ENCODE peak calls at places on chromosomes 12 and 14, in ten cellular contexts. S is mucosa of descending colon, V is heart left ventricle, Z is upper lobe of right lung, D is heart right ventricle, A is thoracic aorta, W is K562, R is aorta, Y is psoas muscle, B is left lung. H is an unnamed sample.

GRCh38 chr12:114770323-114770722 is 86.3 kb upstream of the TBX3 start:
- ATAC-seq in S (no peak), V (peak; percentile 61), Z (no peak), D (no peak), A (no peak), W (no peak), R (no peak), Y (no peak), B (no peak), H (no peak)

GRCh38 chr12:114226241-114226928 is 179.6 kb downstream of the TBX5 start:
- ATAC-seq in S (no peak), V (no peak), Z (no peak), D (no peak), A (no peak), W (no peak), R (no peak), Y (no peak), B (no peak), H (no peak)

GRCh38 chr12:74890237-74890599 is 319.4 kb downstream of the KCNC2 start:
- ATAC-seq in S (peak; percentile 81), V (peak; percentile 93), Z (peak; percentile 92), D (peak; percentile 84), A (peak; percentile 82), W (no peak), R (peak; percentile 75), Y (peak; percentile 96), B (peak; percentile 99), H (no peak)

GRCh38 chr14:78606111-78606510 is 435.9 kb downstream of the NRXN3 start:
- ATAC-seq in S (no peak), V (no peak), Z (no peak), D (no peak), A (no peak), W (no peak), R (no peak), Y (no peak), B (no peak), H (no peak)

GRCh38 chr14:65019944-65020566 is 33.4 kb downstream of the FNTB start:
- ATAC-seq in S (peak; percentile 93), V (peak; percentile 88), Z (peak; percentile 92), D (peak; percentile 65), A (peak; percentile 79), W (peak; percentile 100), R (peak; percentile 87), Y (peak; percentile 79), B (peak; percentile 96), H (peak; percentile 82)

GRCh38 chr12:77053259-77053658 is 12.1 kb downstream of the E2F7 start:
- ATAC-seq in S (no peak), V (no peak), Z (no peak), D (no peak), A (no peak), W (no peak), R (no peak), Y (no peak), B (no peak), H (no peak)

GRCh38 chr12:77401062-77401461 is 335.7 kb upstream of the E2F7 start:
- ATAC-seq in S (no peak), V (no peak), Z (no peak), D (no peak), A (no peak), W (no peak), R (no peak), Y (no peak), B (no peak), H (no peak)

GRCh38 chr12:123912415-123913385 is 59.9 kb downstream of the CCDC92 start:
- ATAC-seq in S (no peak), V (no peak), Z (no peak), D (no peak), A (no peak), W (no peak), R (no peak), Y (no peak), B (no peak), H (no peak)

GRCh38 chr14:57413849-57414248 is 23.5 kb downstream of the NAA30 start:
- ATAC-seq in S (no peak), V (no peak), Z (no peak), D (no peak), A (no peak), W (peak; percentile 48), R (no peak), Y (no peak), B (no peak), H (no peak)

GRCh38 chr14:105193916-105194782 is 13.0 kb upstream of the NUDT14 start:
- ATAC-seq in S (peak; percentile 15), V (no peak), Z (no peak), D (no peak), A (no peak), W (no peak), R (no peak), Y (no peak), B (no peak), H (no peak)

GRCh38 chr14:32244404-32244803 is 41.3 kb upstream of the RNU6-8 start:
- ATAC-seq in S (no peak), V (peak; percentile 51), Z (no peak), D (no peak), A (no peak), W (peak; percentile 46), R (no peak), Y (no peak), B (peak; percentile 54), H (no peak)

GRCh38 chr12:120327593-120327992 is at the start of gene PLA2G1B:
- ATAC-seq in S (no peak), V (peak; percentile 33), Z (peak; percentile 79), D (no peak), A (no peak), W (no peak), R (no peak), Y (no peak), B (peak; percentile 80), H (no peak)

GRCh38 chr14:30799933-30800332 is 74.4 kb upstream of the COCH start:
- ATAC-seq in S (no peak), V (no peak), Z (no peak), D (no peak), A (no peak), W (no peak), R (no peak), Y (no peak), B (no peak), H (no peak)

GRCh38 chr12:43069768-43070221 is 480.2 kb upstream of the PRICKLE1 start:
- ATAC-seq in S (no peak), V (peak; percentile 61), Z (no peak), D (no peak), A (no peak), W (no peak), R (peak; percentile 71), Y (no peak), B (no peak), H (no peak)

GRCh38 chr12:90172524-90172923 is 463.9 kb upstream of the ATP2B1 start:
- ATAC-seq in S (no peak), V (no peak), Z (no peak), D (no peak), A (no peak), W (no peak), R (no peak), Y (no peak), B (no peak), H (no peak)

GRCh38 chr14:75711796-75712211 is 50.8 kb downstream of the TTLL5 start:
- ATAC-seq in S (peak; percentile 59), V (peak; percentile 90), Z (peak; percentile 92), D (peak; percentile 93), A (peak; percentile 59), W (no peak), R (peak; percentile 85), Y (peak; percentile 95), B (peak; percentile 89), H (peak; percentile 83)

GRCh38 chr12:42774238-42774637 is 184.7 kb upstream of the PRICKLE1 start:
- ATAC-seq in S (no peak), V (no peak), Z (no peak), D (no peak), A (no peak), W (no peak), R (no peak), Y (no peak), B (no peak), H (no peak)

GRCh38 chr14:103847954-103848719 is 762 bp upstream of the PPP1R13B start:
- ATAC-seq in S (peak; percentile 61), V (peak; percentile 60), Z (peak; percentile 69), D (peak; percentile 68), A (no peak), W (peak; percentile 61), R (peak; percentile 56), Y (peak; percentile 60), B (peak; percentile 63), H (peak; percentile 34)

GRCh38 chr14:92012121-92012748 is 27.6 kb downstream of the TRIP11 start:
- ATAC-seq in S (no peak), V (no peak), Z (peak; percentile 67), D (no peak), A (no peak), W (no peak), R (no peak), Y (no peak), B (peak; percentile 80), H (no peak)
- H3K36me3 ChIP-seq in S (no peaks in the 10 kb centered on the region), V (peaks cover 28% of the 10 kb centered on the region), Z (peaks cover 100% of the 10 kb centered on the region), D (peaks cover 6% of the 10 kb centered on the region), A (peaks cover 48% of the 10 kb centered on the region), W (peaks cover 37% of the 10 kb centered on the region), R (peaks cover 4% of the 10 kb centered on the region), Y (peaks cover 88% of the 10 kb centered on the region), B (peaks cover 85% of the 10 kb centered on the region), H (no peaks in the 10 kb centered on the region)

GRCh38 chr12:110554184-110554583 is 28.9 kb downstream of the PPTC7 start:
- ATAC-seq in S (no peak), V (no peak), Z (no peak), D (no peak), A (no peak), W (no peak), R (no peak), Y (no peak), B (no peak), H (no peak)
- H3K4me1 ChIP-seq in S (peaks cover 7% of the 10 kb centered on the region), V (peaks cover 15% of the 10 kb centered on the region), Z (peaks cover 23% of the 10 kb centered on the region), D (peaks cover 62% of the 10 kb centered on the region), A (peaks cover 16% of the 10 kb centered on the region), W (peaks cover 12% of the 10 kb centered on the region), R (no peaks in the 10 kb centered on the region), Y (peaks cover 68% of the 10 kb centered on the region), B (peaks cover 16% of the 10 kb centered on the region), H (peaks cover 9% of the 10 kb centered on the region)

DNA sequence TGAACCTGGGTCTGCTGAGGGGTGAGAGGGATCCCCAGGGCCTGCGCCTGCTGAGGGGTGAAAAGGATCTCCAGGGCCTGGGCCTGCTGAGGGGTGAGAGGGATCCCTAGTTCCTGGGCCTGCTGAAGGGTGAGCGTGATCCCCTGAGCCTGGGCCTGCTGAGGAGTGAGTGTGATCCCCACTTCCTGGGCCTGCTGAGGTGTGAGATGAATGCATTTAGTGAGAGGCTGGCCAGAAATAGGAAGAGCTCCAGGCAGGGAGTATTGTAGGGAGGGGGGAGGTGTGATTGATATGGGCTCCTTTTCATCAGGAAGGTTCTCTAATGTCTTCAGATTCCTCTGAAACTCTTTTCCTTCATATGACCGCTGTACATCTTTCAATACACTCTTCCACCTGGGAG is 43.0 kb downstream of the FAM186A start:
- ATAC-seq in S (no peak), V (no peak), Z (no peak), D (no peak), A (no peak), W (peak; percentile 24), R (no peak), Y (no peak), B (no peak), H (no peak)
- H3K36me3 ChIP-seq in S (no peaks in the 10 kb centered on the region), V (no peaks in the 10 kb centered on the region), Z (no peaks in the 10 kb centered on the region), D (no peaks in the 10 kb centered on the region), A (no peaks in the 10 kb centered on the region), W (no peaks in the 10 kb centered on the region), R (no peaks in the 10 kb centered on the region), Y (no peaks in the 10 kb centered on the region), B (no peaks in the 10 kb centered on the region), H (no peaks in the 10 kb centered on the region)

DNA sequence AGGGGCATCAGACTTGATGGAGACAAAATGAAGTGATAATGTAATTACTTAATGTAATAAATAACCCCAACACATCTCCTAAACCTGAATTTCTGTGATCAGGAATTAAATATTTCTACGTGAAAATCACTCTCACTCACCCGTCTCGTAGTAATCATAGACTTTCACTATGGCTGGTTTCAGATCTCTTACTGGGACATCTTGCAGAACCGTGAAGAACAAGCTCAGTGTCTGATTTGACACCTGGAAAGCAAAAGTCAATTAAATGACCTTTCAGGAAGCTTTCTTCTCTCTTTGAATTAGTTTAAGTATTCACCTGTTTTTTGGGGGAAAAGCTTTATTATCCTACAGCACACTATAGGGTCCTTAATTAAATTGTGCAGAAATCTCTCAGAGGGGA is 47.1 kb downstream of the A2M start:
- ATAC-seq in S (no peak), V (no peak), Z (no peak), D (no peak), A (no peak), W (no peak), R (no peak), Y (no peak), B (no peak), H (no peak)
- H3K4me1 ChIP-seq in S (peaks cover 5% of the 10 kb centered on the region), V (peaks cover 8% of the 10 kb centered on the region), Z (peaks cover 10% of the 10 kb centered on the region), D (peaks cover 19% of the 10 kb centered on the region), A (peaks cover 3% of the 10 kb centered on the region), W (no peaks in the 10 kb centered on the region), R (no peaks in the 10 kb centered on the region), Y (peaks cover 9% of the 10 kb centered on the region), B (no peaks in the 10 kb centered on the region), H (no peaks in the 10 kb centered on the region)

H was measured in gastroesophageal sphincter.